ENCODE peak calls at places on chromosomes 2 and 18, in six cellular contexts. Q is Kasumi-1, K is pancreas, Z is activated T-cell treated with anti-CD3 and anti-CD28 coated beads for 24 hours, F is EL, B is lower lobe of right lung. U is an unnamed sample.
A peak's percentile ranks its signal among the peaks of the same experiment; 100 is the strongest.

GRCh38 chr2:121904656-121905055 is 149.2 kb downstream of the TSN start:
- DNase-seq in Z (no peak), Q (no peak), B (no peak), F (no peak), K (no peak), U (no peak)

GRCh38 chr2:65800998-65801397 is 368.6 kb upstream of the SPRED2 start:
- DNase-seq in K (peak; percentile 46), Q (no peak), Z (no peak), F (peak; percentile 31), B (no peak), U (peak; percentile 30)

GRCh38 chr2:173957517-173957916 is 7.7 kb downstream of the SP3 start:
- DNase-seq in Q (no peak), Z (no peak), B (no peak), K (no peak), F (no peak), U (no peak)

GRCh38 chr2:88654714-88655113 is 27.4 kb upstream of the EIF2AK3 start:
- DNase-seq in B (no peak), F (peak; percentile 76), Q (no peak), Z (no peak), K (no peak), U (no peak)

GRCh38 chr2:233010569-233011267 is 2.3 kb downstream of the NGEF start:
- DNase-seq in B (no peak), Q (no peak), F (no peak), Z (no peak), K (peak; percentile 7), U (peak; percentile 4)

GRCh38 chr18:47969851-47970250 is 39.4 kb upstream of the SMAD2 start:
- DNase-seq in F (peak; percentile 65), B (no peak), Q (peak; percentile 21), K (no peak), Z (no peak), U (no peak)

GRCh38 chr2:219661197-219661954 is 33.9 kb downstream of the SLC4A3 start:
- DNase-seq in Q (no peak), K (no peak), B (no peak), F (peak; percentile 31), Z (no peak), U (no peak)

GRCh38 chr2:238989484-238989883 is 141.6 kb downstream of the TWIST2 start:
- DNase-seq in K (no peak), B (no peak), F (no peak), Q (no peak), Z (no peak), U (no peak)

GRCh38 chr2:9897331-9897737 is 54.1 kb downstream of the TAF1B start:
- DNase-seq in Q (peak; percentile 11), K (peak; percentile 47), Z (peak; percentile 27), F (peak; percentile 96), B (no peak), U (peak; percentile 71)

GRCh38 chr2:120622886-120623753 is 112.5 kb upstream of the GLI2 start:
- DNase-seq in K (no peak), F (no peak), Q (no peak), B (no peak), Z (no peak), U (no peak)

GRCh38 chr2:173400760-173401159 is 46.1 kb downstream of the CDCA7 start:
- DNase-seq in K (no peak), Z (no peak), Q (peak; percentile 73), B (no peak), F (peak; percentile 22), U (no peak)

GRCh38 chr18:28177828-28178635 is 1.1 kb upstream of the CDH2 start:
- DNase-seq in K (no peak), F (peak; percentile 81), Z (no peak), B (no peak), Q (peak; percentile 39), U (peak; percentile 82)

GRCh38 chr2:101737478-101738240 is 40.2 kb downstream of the MAP4K4 start:
- DNase-seq in Z (no peak), Q (no peak), F (no peak), K (no peak), B (no peak), U (no peak)

GRCh38 chr2:46314065-46314835 is 17.0 kb downstream of the EPAS1 start:
- DNase-seq in K (no peak), F (no peak), B (no peak), Q (no peak), Z (no peak), U (no peak)

GRCh38 chr2:20223345-20224190 is 1.4 kb downstream of the SDC1 start:
- DNase-seq in Q (peak; percentile 11), Z (no peak), B (peak; percentile 61), F (peak; percentile 68), K (peak; percentile 60), U (peak; percentile 87)

GRCh38 chr2:204892506-204893255 is 347.4 kb downstream of the PARD3B start:
- DNase-seq in Z (no peak), K (no peak), F (peak; percentile 84), B (no peak), Q (no peak), U (peak; percentile 78)